ENCODE peak calls at places on chromosomes 6 and 20, in seven cellular contexts. One of them, this sample, is unnamed.

GRCh38 chr20:31740208-31740607 is 1.1 kb downstream of the TPX2 start:
- DNase-seq in HCT116: no peak
- DNase-seq in HepG2: no peak
- DNase-seq in Panc1: no peak
- DNase-seq in H1: no peak
- DNase-seq in GM12878: no peak
- DNase-seq in K562: peak
- DNase-seq in this sample: peak

GRCh38 chr20:21371193-21371592 is 26.1 kb downstream of the NKX2-4 start:
- DNase-seq in HCT116: no peak
- DNase-seq in HepG2: no peak
- DNase-seq in Panc1: no peak
- DNase-seq in H1: no peak
- DNase-seq in GM12878: no peak
- DNase-seq in K562: no peak
- DNase-seq in this sample: no peak

GRCh38 chr6:137389150-137389664 is 105.0 kb downstream of the OLIG3 start:
- DNase-seq in HCT116: no peak
- DNase-seq in HepG2: no peak
- DNase-seq in Panc1: no peak
- DNase-seq in H1: no peak
- DNase-seq in GM12878: peak
- DNase-seq in K562: peak
- DNase-seq in this sample: no peak

GRCh38 chr6:51528556-51528955 is 558.9 kb downstream of the PKHD1 start:
- DNase-seq in HCT116: no peak
- DNase-seq in HepG2: no peak
- DNase-seq in Panc1: no peak
- DNase-seq in H1: no peak
- DNase-seq in GM12878: no peak
- DNase-seq in K562: no peak
- DNase-seq in this sample: no peak

GRCh38 chr6:145415616-145416015 is 319.7 kb downstream of the EPM2A start:
- DNase-seq in HCT116: no peak
- DNase-seq in HepG2: no peak
- DNase-seq in Panc1: no peak
- DNase-seq in H1: no peak
- DNase-seq in GM12878: no peak
- DNase-seq in K562: no peak
- DNase-seq in this sample: no peak

GRCh38 chr6:11050735-11051134 is 6.6 kb upstream of the ELOVL2 start:
- DNase-seq in HCT116: no peak
- DNase-seq in HepG2: no peak
- DNase-seq in Panc1: no peak
- DNase-seq in H1: no peak
- DNase-seq in GM12878: no peak
- DNase-seq in K562: no peak
- DNase-seq in this sample: no peak

GRCh38 chr6:42938987-42939809 is 9.9 kb downstream of the CNPY3 start:
- DNase-seq in HCT116: no peak
- DNase-seq in HepG2: peak
- DNase-seq in Panc1: no peak
- DNase-seq in H1: no peak
- DNase-seq in GM12878: no peak
- DNase-seq in K562: no peak
- DNase-seq in this sample: no peak

GRCh38 chr20:61765081-61765870 is 300.4 kb downstream of the TAF4 start:
- DNase-seq in HCT116: no peak
- DNase-seq in HepG2: no peak
- DNase-seq in Panc1: no peak
- DNase-seq in H1: no peak
- DNase-seq in GM12878: no peak
- DNase-seq in K562: no peak
- DNase-seq in this sample: no peak

GRCh38 chr6:151690303-151690702 is 117.2 kb upstream of the ESR1 start:
- DNase-seq in HCT116: no peak
- DNase-seq in HepG2: no peak
- DNase-seq in Panc1: no peak
- DNase-seq in H1: no peak
- DNase-seq in GM12878: peak
- DNase-seq in K562: no peak
- DNase-seq in this sample: no peak

GRCh38 chr20:45044601-45045000 is 56.3 kb downstream of the KCNS1 start:
- DNase-seq in HCT116: no peak
- DNase-seq in HepG2: no peak
- DNase-seq in Panc1: no peak
- DNase-seq in H1: no peak
- DNase-seq in GM12878: no peak
- DNase-seq in K562: no peak
- DNase-seq in this sample: no peak

GRCh38 chr6:169536446-169537170 is 165.2 kb downstream of the WDR27 start:
- DNase-seq in HCT116: no peak
- DNase-seq in HepG2: peak
- DNase-seq in Panc1: no peak
- DNase-seq in H1: no peak
- DNase-seq in GM12878: no peak
- DNase-seq in K562: no peak
- DNase-seq in this sample: no peak

GRCh38 chr20:43220612-43221011 is 30.9 kb upstream of the PTPRT start:
- DNase-seq in HCT116: no peak
- DNase-seq in HepG2: no peak
- DNase-seq in Panc1: no peak
- DNase-seq in H1: no peak
- DNase-seq in GM12878: no peak
- DNase-seq in K562: no peak
- DNase-seq in this sample: no peak

GRCh38 chr6:38337819-38338465 is 301.8 kb downstream of the BTBD9 start:
- DNase-seq in HCT116: peak
- DNase-seq in HepG2: peak
- DNase-seq in Panc1: peak
- DNase-seq in H1: no peak
- DNase-seq in GM12878: no peak
- DNase-seq in K562: no peak
- DNase-seq in this sample: no peak

GRCh38 chr6:69570126-69570525 is 226.7 kb downstream of the LMBRD1 start:
- DNase-seq in HCT116: no peak
- DNase-seq in HepG2: no peak
- DNase-seq in Panc1: no peak
- DNase-seq in H1: no peak
- DNase-seq in GM12878: no peak
- DNase-seq in K562: no peak
- DNase-seq in this sample: no peak
- TF ChIP-seq SIN3A in HCT116: no peak
- TF ChIP-seq SIN3A in HepG2: no peak
- TF ChIP-seq SIN3A in Panc1: no peak
- TF ChIP-seq SIN3A in H1: no peak
- TF ChIP-seq SIN3A in GM12878: no peak
- TF ChIP-seq SIN3A in K562: no peak
- TF ChIP-seq SIN3A in this sample: no peak

GRCh38 chr6:159759645-159760044 is 2.2 kb upstream of the ACAT2 start:
- DNase-seq in HCT116: no peak
- DNase-seq in HepG2: no peak
- DNase-seq in Panc1: no peak
- DNase-seq in H1: no peak
- DNase-seq in GM12878: no peak
- DNase-seq in K562: no peak
- DNase-seq in this sample: no peak

GRCh38 chr6:159760602-159761057 is 1.2 kb upstream of the ACAT2 start:
- DNase-seq in HCT116: no peak
- DNase-seq in HepG2: peak
- DNase-seq in Panc1: no peak
- DNase-seq in H1: peak
- DNase-seq in GM12878: no peak
- DNase-seq in K562: no peak
- DNase-seq in this sample: no peak

GRCh38 chr6:159762681-159763293 is 942 bp downstream of the ACAT2 start:
- DNase-seq in HCT116: no peak
- DNase-seq in HepG2: peak
- DNase-seq in Panc1: no peak
- DNase-seq in H1: no peak
- DNase-seq in GM12878: no peak
- DNase-seq in K562: peak
- DNase-seq in this sample: no peak

GRCh38 chr6:159761873-159762680 is at the start of gene ACAT2:
- DNase-seq in HCT116: peak
- DNase-seq in HepG2: peak
- DNase-seq in Panc1: peak
- DNase-seq in H1: peak
- DNase-seq in GM12878: peak
- DNase-seq in K562: peak
- DNase-seq in this sample: peak

DNA sequence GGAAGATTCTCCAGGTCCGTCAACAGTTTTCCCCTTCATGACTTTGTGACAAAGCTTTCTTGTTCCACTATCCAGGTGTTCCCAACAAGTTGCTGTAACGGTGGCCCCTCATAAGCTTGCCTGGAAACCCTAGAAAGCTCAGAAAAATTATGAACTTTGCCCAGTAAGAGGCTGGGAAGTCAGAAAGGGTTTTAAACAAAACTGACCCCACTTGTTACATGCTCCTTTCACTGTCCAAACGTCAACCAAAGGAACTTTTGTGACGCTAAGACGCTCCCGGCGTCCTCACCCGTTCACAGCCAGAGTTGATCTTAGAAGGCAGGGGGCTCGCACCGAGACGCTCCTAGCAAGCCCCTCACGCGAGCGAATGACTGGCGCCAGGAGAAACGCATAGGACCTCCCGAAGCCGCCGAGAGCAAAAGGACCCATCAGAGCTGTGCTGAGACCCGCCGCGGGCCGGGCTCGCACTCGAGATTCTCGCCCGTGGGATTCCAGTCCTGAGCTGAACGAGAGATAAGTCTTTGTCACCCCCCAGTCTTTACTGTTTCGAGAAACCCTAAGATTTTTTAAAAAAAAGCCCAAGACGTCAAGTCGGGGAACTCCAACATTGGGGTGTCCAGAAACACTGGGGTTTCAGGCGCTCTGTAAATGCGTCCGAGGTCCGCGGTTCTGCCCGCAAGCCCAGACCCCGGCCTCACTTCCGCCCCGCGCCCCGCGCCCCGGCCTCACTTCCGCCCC is 541 bp upstream of the ACAT2 start:
- DNase-seq in HCT116: no peak
- DNase-seq in HepG2: peak
- DNase-seq in Panc1: no peak
- DNase-seq in H1: peak
- DNase-seq in GM12878: no peak
- DNase-seq in K562: peak
- DNase-seq in this sample: peak
- TF ChIP-seq SIN3A in HCT116: no peak
- TF ChIP-seq SIN3A in HepG2: no peak
- TF ChIP-seq SIN3A in Panc1: no peak
- TF ChIP-seq SIN3A in H1: no peak
- TF ChIP-seq SIN3A in GM12878: no peak
- TF ChIP-seq SIN3A in K562: peak
- TF ChIP-seq SIN3A in this sample: no peak

GRCh38 chr6:166951670-166952060 is 4.7 kb downstream of the RNASET2 start:
- DNase-seq in HCT116: no peak
- DNase-seq in HepG2: no peak
- DNase-seq in Panc1: no peak
- DNase-seq in H1: no peak
- DNase-seq in GM12878: no peak
- DNase-seq in K562: no peak
- DNase-seq in this sample: no peak

GRCh38 chr6:166949533-166950442 is 6.6 kb downstream of the RNASET2 start:
- DNase-seq in HCT116: no peak
- DNase-seq in HepG2: no peak
- DNase-seq in Panc1: no peak
- DNase-seq in H1: no peak
- DNase-seq in GM12878: no peak
- DNase-seq in K562: no peak
- DNase-seq in this sample: no peak

GRCh38 chr6:166952567-166953464 is 3.5 kb downstream of the RNASET2 start:
- DNase-seq in HCT116: no peak
- DNase-seq in HepG2: no peak
- DNase-seq in Panc1: no peak
- DNase-seq in H1: no peak
- DNase-seq in GM12878: no peak
- DNase-seq in K562: no peak
- DNase-seq in this sample: no peak

GRCh38 chr6:166952122-166952521 is 4.2 kb downstream of the RNASET2 start:
- DNase-seq in HCT116: no peak
- DNase-seq in HepG2: no peak
- DNase-seq in Panc1: no peak
- DNase-seq in H1: no peak
- DNase-seq in GM12878: no peak
- DNase-seq in K562: no peak
- DNase-seq in this sample: no peak

DNA sequence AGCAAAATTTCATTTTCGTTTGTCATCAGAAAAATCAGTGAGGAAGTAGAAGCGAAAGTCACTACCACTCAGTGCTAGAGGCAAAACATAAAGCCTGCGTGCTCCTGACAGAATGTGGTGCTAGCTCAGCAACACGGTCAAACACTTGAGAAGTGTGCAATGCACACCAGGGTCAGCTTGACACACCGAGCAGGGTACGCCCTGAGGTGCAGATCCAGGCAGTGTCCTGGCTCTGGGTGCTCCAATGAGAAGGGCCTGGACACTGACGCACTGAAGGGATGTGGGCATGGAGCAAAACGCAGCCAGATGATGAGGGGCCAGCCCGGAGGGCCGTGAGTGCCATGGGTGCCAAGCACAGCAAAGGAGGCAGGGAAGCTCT is 5.9 kb downstream of the RNASET2 start:
- DNase-seq in HCT116: no peak
- DNase-seq in HepG2: no peak
- DNase-seq in Panc1: no peak
- DNase-seq in H1: no peak
- DNase-seq in GM12878: no peak
- DNase-seq in K562: no peak
- DNase-seq in this sample: no peak
- TF ChIP-seq SIN3A in HCT116: no peak
- TF ChIP-seq SIN3A in HepG2: no peak
- TF ChIP-seq SIN3A in Panc1: no peak
- TF ChIP-seq SIN3A in H1: no peak
- TF ChIP-seq SIN3A in GM12878: no peak
- TF ChIP-seq SIN3A in K562: no peak
- TF ChIP-seq SIN3A in this sample: no peak

GRCh38 chr6:3244003-3244831 is 14.5 kb upstream of the PSMG4 start:
- DNase-seq in HCT116: no peak
- DNase-seq in HepG2: no peak
- DNase-seq in Panc1: no peak
- DNase-seq in H1: no peak
- DNase-seq in GM12878: no peak
- DNase-seq in K562: no peak
- DNase-seq in this sample: no peak

GRCh38 chr6:3249821-3250220 is 8.9 kb upstream of the PSMG4 start:
- DNase-seq in HCT116: no peak
- DNase-seq in HepG2: no peak
- DNase-seq in Panc1: no peak
- DNase-seq in H1: no peak
- DNase-seq in GM12878: no peak
- DNase-seq in K562: no peak
- DNase-seq in this sample: no peak

GRCh38 chr6:3250278-3250677 is 8.5 kb upstream of the PSMG4 start:
- DNase-seq in HCT116: no peak
- DNase-seq in HepG2: no peak
- DNase-seq in Panc1: no peak
- DNase-seq in H1: no peak
- DNase-seq in GM12878: no peak
- DNase-seq in K562: no peak
- DNase-seq in this sample: no peak

GRCh38 chr6:3245216-3245615 is 13.5 kb upstream of the PSMG4 start:
- DNase-seq in HCT116: no peak
- DNase-seq in HepG2: no peak
- DNase-seq in Panc1: no peak
- DNase-seq in H1: no peak
- DNase-seq in GM12878: no peak
- DNase-seq in K562: no peak
- DNase-seq in this sample: no peak

GRCh38 chr6:3247255-3248146 is 11.2 kb upstream of the PSMG4 start:
- DNase-seq in HCT116: no peak
- DNase-seq in HepG2: peak
- DNase-seq in Panc1: no peak
- DNase-seq in H1: peak
- DNase-seq in GM12878: no peak
- DNase-seq in K562: peak
- DNase-seq in this sample: peak
- TF ChIP-seq SIN3A in HCT116: no peak
- TF ChIP-seq SIN3A in HepG2: no peak
- TF ChIP-seq SIN3A in Panc1: no peak
- TF ChIP-seq SIN3A in H1: no peak
- TF ChIP-seq SIN3A in GM12878: no peak
- TF ChIP-seq SIN3A in K562: peak
- TF ChIP-seq SIN3A in this sample: no peak